ENCODE peak calls at places on chromosomes 12 and 14, in ten cellular contexts. S, K, L, I, P, Z, E, O, J and Y are unnamed samples.
A peak's percentile ranks its signal among the peaks of the same experiment; 100 is the strongest.

GRCh38 chr12:2259368-2259767 is 206.6 kb downstream of the CACNA1C start:
- DNase-seq in S (no peak), K (no peak), L (no peak), I (no peak), P (no peak), Z (no peak), E (no peak), O (no peak), J (peak; percentile 60), Y (no peak)

GRCh38 chr14:78335531-78335930 is 165.4 kb downstream of the NRXN3 start:
- DNase-seq in S (no peak), K (no peak), L (no peak), I (no peak), P (no peak), Z (no peak), E (no peak), O (no peak), J (no peak), Y (no peak)

GRCh38 chr12:32811686-32812392 is 56.1 kb upstream of the YARS2 start:
- DNase-seq in S (no peak), K (no peak), L (no peak), I (no peak), P (no peak), Z (no peak), E (no peak), O (no peak), J (no peak), Y (no peak)

GRCh38 chr12:117188121-117188665 is 2.1 kb downstream of the FBXO21 start:
- DNase-seq in S (no peak), K (no peak), L (no peak), I (no peak), P (no peak), Z (no peak), E (no peak), O (no peak), J (no peak), Y (no peak)

GRCh38 chr12:109131522-109132050 is 15.2 kb downstream of the ACACB start:
- DNase-seq in S (no peak), K (no peak), L (no peak), I (no peak), P (peak; percentile 23), Z (no peak), E (no peak), O (no peak), J (peak; percentile 52), Y (no peak)

GRCh38 chr14:34496007-34496678 is 34.1 kb upstream of the SPTSSA start:
- DNase-seq in S (no peak), K (no peak), L (no peak), I (no peak), P (no peak), Z (no peak), E (no peak), O (no peak), J (no peak), Y (no peak)

GRCh38 chr14:101121399-101122113 is 218.0 kb upstream of the RTL1 start:
- DNase-seq in S (peak; percentile 21), K (no peak), L (no peak), I (no peak), P (no peak), Z (no peak), E (no peak), O (no peak), J (no peak), Y (no peak)

GRCh38 chr12:14701808-14702568 is 5.6 kb upstream of the GUCY2C start:
- DNase-seq in S (no peak), K (no peak), L (no peak), I (no peak), P (no peak), Z (no peak), E (no peak), O (no peak), J (no peak), Y (no peak)

GRCh38 chr12:71599213-71599612 is 64.4 kb downstream of the ZFC3H1 start:
- DNase-seq in S (no peak), K (no peak), L (no peak), I (no peak), P (no peak), Z (no peak), E (no peak), O (no peak), J (no peak), Y (no peak)

GRCh38 chr14:98822917-98823316 is 449.1 kb downstream of the BCL11B start:
- DNase-seq in S (no peak), K (no peak), L (no peak), I (no peak), P (no peak), Z (no peak), E (no peak), O (no peak), J (no peak), Y (no peak)

GRCh38 chr12:113238309-113238708 is 17.0 kb downstream of the TPCN1 start:
- DNase-seq in S (no peak), K (no peak), L (no peak), I (no peak), P (no peak), Z (no peak), E (no peak), O (no peak), J (no peak), Y (no peak)

GRCh38 chr14:24392327-24393098 is 6.3 kb upstream of the NYNRIN start:
- DNase-seq in S (no peak), K (peak; percentile 30), L (no peak), I (no peak), P (peak; percentile 75), Z (no peak), E (peak; percentile 62), O (peak; percentile 65), J (no peak), Y (no peak)

GRCh38 chr12:6644257-6644596 is 3.0 kb downstream of the ACRBP start:
- DNase-seq in S (no peak), K (no peak), L (no peak), I (peak; percentile 37), P (no peak), Z (no peak), E (no peak), O (no peak), J (peak; percentile 60), Y (no peak)

GRCh38 chr12:76713130-76713529 is 50.8 kb upstream of the ZDHHC17 start:
- DNase-seq in S (no peak), K (no peak), L (no peak), I (no peak), P (no peak), Z (no peak), E (peak; percentile 8), O (no peak), J (no peak), Y (no peak)
- TF ChIP-seq CTCF in S (no peak), K (no peak), L (no peak), I (no peak), P (no peak), Z (no peak), E (no peak), O (no peak), J (no peak), Y (no peak)

GRCh38 chr14:30331030-30331429 is 227.9 kb upstream of the G2E3 start:
- DNase-seq in S (no peak), K (no peak), L (no peak), I (no peak), P (no peak), Z (no peak), E (no peak), O (no peak), J (no peak), Y (no peak)

GRCh38 chr14:30332374-30332773 is 226.6 kb upstream of the G2E3 start:
- DNase-seq in S (no peak), K (no peak), L (no peak), I (no peak), P (no peak), Z (no peak), E (no peak), O (no peak), J (no peak), Y (no peak)

GRCh38 chr14:30333934-30334333 is 225.0 kb upstream of the G2E3 start:
- DNase-seq in S (no peak), K (no peak), L (no peak), I (no peak), P (no peak), Z (peak; percentile 4), E (no peak), O (no peak), J (no peak), Y (no peak)

DNA sequence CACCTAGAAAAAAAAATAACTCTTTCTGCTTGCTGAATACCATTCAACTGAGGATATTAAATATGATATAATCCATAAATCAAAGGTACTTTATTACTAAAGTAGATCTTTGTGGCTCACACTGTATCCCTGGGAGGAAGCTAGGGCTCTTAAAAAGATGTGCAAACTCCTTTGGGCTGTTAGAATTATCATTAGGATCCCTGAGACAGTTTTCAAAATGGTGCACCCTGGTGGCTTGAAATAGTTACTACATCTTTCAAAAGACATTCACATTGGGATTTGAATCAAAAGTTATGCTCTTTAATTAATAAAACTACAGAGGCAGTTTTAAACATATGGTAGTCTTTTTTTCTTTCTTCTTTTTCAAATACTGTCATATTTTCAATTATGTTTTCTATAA is 228.5 kb upstream of the G2E3 start:
- DNase-seq in S (no peak), K (no peak), L (no peak), I (no peak), P (peak; percentile 1), Z (no peak), E (no peak), O (no peak), J (peak; percentile 17), Y (no peak)
- TF ChIP-seq CTCF in S (no peak), K (peak; percentile 81), L (peak; percentile 45), I (peak; percentile 70), P (peak; percentile 33), Z (peak; percentile 40), E (no peak), O (no peak), J (peak; percentile 78), Y (peak; percentile 26)

DNA sequence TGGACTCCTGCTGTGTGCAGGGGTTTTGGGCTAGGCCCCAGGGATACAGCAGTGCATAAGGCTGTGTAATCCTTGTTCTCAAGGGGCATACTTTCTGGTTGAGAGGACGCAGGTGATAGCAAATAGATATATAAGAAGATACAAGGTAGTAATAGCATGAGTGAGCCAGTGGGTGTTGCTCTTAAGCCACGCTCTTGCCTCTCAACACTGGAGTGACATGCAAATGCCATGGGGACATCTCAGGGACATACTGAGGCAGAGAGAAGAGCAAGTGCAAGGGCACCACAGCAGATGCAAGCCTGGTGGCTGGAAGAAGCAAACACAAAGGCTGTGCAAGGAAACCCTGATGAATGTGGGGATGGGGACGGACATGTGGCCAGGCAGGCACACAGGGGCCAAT is 223.3 kb downstream of the CHST11 start:
- DNase-seq in S (no peak), K (peak; percentile 15), L (no peak), I (no peak), P (peak; percentile 51), Z (no peak), E (peak; percentile 50), O (peak; percentile 24), J (peak; percentile 62), Y (no peak)
- TF ChIP-seq CTCF in S (no peak), K (peak; percentile 71), L (no peak), I (no peak), P (no peak), Z (peak; percentile 37), E (peak; percentile 33), O (peak; percentile 49), J (peak; percentile 75), Y (peak; percentile 43)

DNA sequence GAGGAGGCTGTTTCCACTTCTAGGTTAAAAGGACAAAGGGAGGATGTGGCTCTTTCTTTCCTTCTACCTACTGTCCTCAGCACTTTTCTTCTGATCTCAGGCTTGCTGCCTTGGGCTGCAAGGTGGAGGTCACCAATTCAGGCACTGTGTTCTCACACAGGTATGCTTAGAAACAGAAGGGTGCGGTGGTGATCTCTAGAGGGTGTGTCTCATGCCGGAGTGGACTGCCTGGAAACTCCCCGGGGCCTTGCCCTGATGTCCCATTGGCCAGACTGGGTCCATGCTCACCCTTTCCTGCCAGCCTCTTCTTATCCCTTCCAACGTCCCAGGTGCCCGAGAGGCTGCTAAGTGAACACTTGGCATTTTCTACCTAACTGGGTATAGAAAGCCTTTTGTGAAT is 1197.6 kb downstream of the AACS start:
- DNase-seq in S (no peak), K (no peak), L (no peak), I (no peak), P (no peak), Z (no peak), E (no peak), O (no peak), J (no peak), Y (no peak)
- TF ChIP-seq CTCF in S (no peak), K (no peak), L (no peak), I (no peak), P (no peak), Z (no peak), E (no peak), O (no peak), J (no peak), Y (no peak)